ENCODE peak calls at places on chromosomes 1 and 21, in four cellular contexts. T is GM12878, U is SK-N-SH, R is HCT116. Z is an unnamed sample.

GRCh38 chr1:180571832-180572636 is 13.3 kb downstream of the OVAAL start:
- DNase-seq in T (no peak), U (no peak), R (peak; percentile 2), Z (no peak)

GRCh38 chr1:42316292-42316691 is 18.7 kb downstream of the FOXJ3 start:
- DNase-seq in T (no peak), U (no peak), R (no peak), Z (no peak)

GRCh38 chr21:29656504-29657227 is 283.1 kb downstream of the GRIK1 start:
- DNase-seq in T (no peak), U (no peak), R (no peak), Z (no peak)

GRCh38 chr1:227416156-227416865 is 98.0 kb upstream of the CDC42BPA start:
- DNase-seq in T (no peak), U (no peak), R (no peak), Z (no peak)

GRCh38 chr1:186518822-186519381 is 58.0 kb upstream of the PDC start:
- DNase-seq in T (no peak), U (no peak), R (no peak), Z (no peak)

GRCh38 chr1:54811066-54811465 is 9.9 kb upstream of the TTC22 start:
- DNase-seq in T (no peak), U (no peak), R (no peak), Z (no peak)

GRCh38 chr1:160748182-160748876 is 9.3 kb downstream of the SLAMF7 start:
- DNase-seq in T (no peak), U (no peak), R (no peak), Z (no peak)

GRCh38 chr1:181089017-181089776 is 697 bp downstream of the IER5 start:
- DNase-seq in T (no peak), U (peak; percentile 73), R (no peak), Z (no peak)

GRCh38 chr1:43821471-43821870 is 112.1 kb upstream of the ARTN start:
- DNase-seq in T (no peak), U (no peak), R (no peak), Z (no peak)

GRCh38 chr1:43836267-43836951 is 97.2 kb upstream of the ARTN start:
- DNase-seq in T (peak; percentile 88), U (peak; percentile 85), R (no peak), Z (no peak)

GRCh38 chr1:94707321-94708298 is 112.5 kb upstream of the SLC44A3 start:
- DNase-seq in T (no peak), U (no peak), R (no peak), Z (no peak)

GRCh38 chr1:233614173-233614742 is 352 bp downstream of the KCNK1 start:
- DNase-seq in T (no peak), U (no peak), R (peak; percentile 29), Z (peak; percentile 57)

DNA sequence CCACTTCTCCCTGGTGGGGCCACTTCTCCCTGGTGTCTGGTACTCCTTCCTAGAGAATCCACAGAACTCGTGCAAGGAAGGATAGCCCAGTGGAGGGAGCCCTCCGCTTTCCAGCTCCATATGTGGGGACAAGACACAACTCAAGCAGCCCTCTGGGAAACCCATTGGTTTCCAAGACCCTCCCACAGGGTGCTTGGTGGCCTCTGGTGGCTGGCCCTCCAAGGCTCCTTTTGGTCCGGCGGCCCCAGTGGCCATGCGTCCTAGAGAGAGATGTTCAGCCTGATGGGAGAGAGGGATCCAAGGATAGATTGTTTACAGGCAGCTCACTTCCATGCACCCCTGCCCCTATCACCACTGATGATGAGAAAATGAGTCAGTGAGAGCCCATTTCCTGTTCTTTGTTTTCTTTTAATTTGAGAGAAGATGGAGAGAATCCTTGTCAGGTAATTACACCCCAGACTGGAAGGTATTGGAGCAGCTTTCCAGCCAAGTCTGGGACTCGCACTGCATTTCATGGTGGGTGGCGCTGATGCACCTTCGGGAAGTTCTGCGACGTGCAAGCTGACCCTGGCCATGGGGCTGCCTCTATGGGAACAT is 486.2 kb upstream of the VAMP3 start:
- DNase-seq in T (no peak), U (no peak), R (no peak), Z (no peak)
- TF ChIP-seq YY1 in T (no peak), U (no peak), R (no peak), Z (no peak)

GRCh38 chr1:207315435-207315834 is 6.0 kb upstream of the CD55 start:
- DNase-seq in T (no peak), U (no peak), R (no peak), Z (no peak)
- H3K4me1 ChIP-seq in T (no peaks in the 10 kb centered on the region), U (no peaks in the 10 kb centered on the region), R (peaks cover 16% of the 10 kb centered on the region), Z (no peaks in the 10 kb centered on the region)

DNA sequence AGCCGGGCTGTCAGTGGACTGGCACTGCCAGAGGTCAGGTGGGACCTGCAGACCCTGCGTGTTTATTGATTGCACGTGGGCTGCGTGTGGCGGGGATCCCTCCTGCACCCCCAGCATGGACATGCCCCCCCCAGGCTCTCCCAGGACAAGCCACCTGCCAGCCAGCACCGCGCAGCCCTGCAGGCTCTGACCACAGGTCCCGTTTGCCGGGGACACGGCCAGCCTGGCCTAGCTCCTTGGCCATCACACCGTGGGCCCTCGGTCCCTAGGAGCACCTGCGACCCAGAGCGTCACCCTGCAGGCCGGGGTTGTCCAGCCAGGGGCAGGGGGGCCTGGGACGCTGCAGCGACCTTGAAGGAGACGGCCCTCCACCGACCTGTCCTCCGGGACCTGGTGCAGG is 43.9 kb downstream of the MEGF6 start:
- DNase-seq in T (no peak), U (no peak), R (no peak), Z (no peak)
- TF ChIP-seq YY1 in T (no peak), U (no peak), R (no peak), Z (no peak)

GRCh38 chr1:19621274-19621950 is 22.7 kb upstream of the NBL1 start:
- DNase-seq in T (no peak), U (no peak), R (no peak), Z (no peak)
- H3K4me1 ChIP-seq in T (no peaks in the 10 kb centered on the region), U (peaks cover 9% of the 10 kb centered on the region), R (no peaks in the 10 kb centered on the region), Z (no peaks in the 10 kb centered on the region)

GRCh38 chr1:204572923-204573562 is 56.8 kb downstream of the MDM4 start:
- DNase-seq in T (no peak), U (no peak), R (no peak), Z (no peak)

GRCh38 chr1:204573563-204573925 is 57.3 kb downstream of the MDM4 start:
- DNase-seq in T (no peak), U (no peak), R (no peak), Z (no peak)

GRCh38 chr1:204575221-204576190 is 59.3 kb downstream of the MDM4 start:
- DNase-seq in T (no peak), U (no peak), R (no peak), Z (no peak)

GRCh38 chr1:204574856-204575145 is 58.6 kb downstream of the MDM4 start:
- DNase-seq in T (no peak), U (peak; percentile 82), R (no peak), Z (no peak)

DNA sequence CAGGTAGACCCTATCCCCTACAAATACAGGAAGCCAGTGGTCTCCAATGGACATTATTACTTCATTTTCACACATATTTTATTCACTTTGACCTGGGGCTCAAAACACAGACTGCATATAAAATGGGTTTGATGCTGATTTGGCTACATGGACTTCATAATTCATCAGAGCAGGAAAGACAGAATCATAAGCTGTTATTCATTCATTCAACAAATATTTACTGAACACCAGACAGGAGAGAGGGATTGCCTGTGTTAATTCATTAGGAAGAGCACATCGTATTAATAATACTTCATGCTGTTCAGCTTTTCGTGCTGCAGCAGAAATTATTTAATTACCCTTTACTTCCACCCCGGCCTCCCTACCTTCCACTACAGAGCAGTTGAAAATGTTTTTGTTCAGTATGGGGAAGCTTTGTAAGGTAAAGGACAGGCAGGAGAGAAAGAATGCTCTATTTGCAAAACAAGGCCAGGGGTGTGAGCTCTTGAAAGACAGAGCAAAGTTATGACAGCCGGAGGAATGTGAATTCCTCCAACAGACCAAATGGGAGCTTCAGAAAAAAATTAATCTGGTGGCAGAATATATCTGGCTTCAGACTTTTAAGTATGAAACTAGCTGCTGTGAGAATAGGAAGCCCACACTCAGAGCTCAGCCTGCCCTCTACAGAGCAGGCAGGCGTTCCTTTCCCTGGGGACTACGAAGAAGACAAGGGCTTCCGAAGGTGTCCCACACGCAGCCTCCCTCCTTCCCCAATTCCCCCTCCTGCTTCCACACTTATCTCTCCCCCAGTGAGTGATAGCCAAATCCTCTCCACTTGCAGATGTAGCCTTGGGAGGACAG is 58.0 kb downstream of the MDM4 start:
- DNase-seq in T (no peak), U (no peak), R (no peak), Z (no peak)
- TF ChIP-seq YY1 in T (no peak), U (no peak), R (no peak), Z (no peak)

DNA sequence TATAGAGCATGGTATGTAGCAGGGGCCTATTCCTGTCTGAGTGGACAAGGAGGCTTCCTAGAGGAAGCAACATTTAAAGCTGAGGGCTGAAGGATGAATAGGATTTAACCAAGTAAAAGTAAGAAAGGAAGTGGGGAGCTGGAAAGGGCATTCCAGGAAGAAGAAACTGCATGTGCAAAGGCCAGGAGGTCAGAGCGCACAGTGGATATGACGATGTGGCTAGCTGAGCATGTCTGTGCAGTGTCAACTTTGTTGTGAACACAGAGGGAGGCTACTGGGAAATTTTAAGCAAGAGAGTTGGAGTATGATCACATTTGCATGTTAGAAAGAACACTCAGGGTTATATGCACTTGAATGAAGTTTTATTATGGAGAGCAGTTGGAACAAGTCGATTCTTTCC is 28.6 kb upstream of the JUN start:
- DNase-seq in T (no peak), U (no peak), R (no peak), Z (no peak)
- H3K4me1 ChIP-seq in T (peaks cover 19% of the 10 kb centered on the region), U (peaks cover 6% of the 10 kb centered on the region), R (peaks cover 22% of the 10 kb centered on the region), Z (no peaks in the 10 kb centered on the region)

DNA sequence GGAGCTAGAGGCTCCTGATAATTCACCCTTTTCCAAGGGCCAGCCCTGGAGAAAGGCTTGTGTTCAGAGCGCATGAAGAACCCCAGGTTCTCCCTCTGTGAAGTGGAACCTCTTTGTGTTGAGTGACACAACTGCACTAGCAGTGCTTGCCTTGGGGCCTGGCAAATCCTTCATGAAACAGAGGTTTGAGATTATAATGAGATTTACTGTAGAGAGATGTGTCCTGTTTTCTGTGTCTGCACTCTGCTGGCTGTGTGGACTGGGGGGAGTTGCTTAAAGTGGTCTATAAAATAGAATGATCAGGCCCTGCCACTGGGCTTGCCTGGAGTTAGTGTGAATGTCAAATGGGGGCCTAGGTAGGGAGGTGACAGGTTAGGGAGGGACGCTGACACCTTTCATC is 11.5 kb upstream of the TNFRSF1B start:
- DNase-seq in T (no peak), U (peak; percentile 71), R (no peak), Z (no peak)
- TF ChIP-seq YY1 in T (no peak), U (no peak), R (no peak), Z (no peak)